ENCODE peak calls at places on chromosomes 6 and 20, in seven cellular contexts. One of them, this sample, is unnamed.

GRCh38 chr6:26232950-26233607 is 131.9 kb upstream of the BTN3A2 start:
- DNase-seq in mesendoderm: no peak
- DNase-seq in heart left ventricle: no peak
- DNase-seq in HAP-1: no peak
- DNase-seq in CD4-positive, CD25-positive, alpha-beta regulatory T cell: peak; percentile 26
- DNase-seq in heart right ventricle: no peak
- DNase-seq in neural progenitor cell: peak; percentile 39
- DNase-seq in this sample: peak; percentile 58

GRCh38 chr20:38764563-38765355 is 16.5 kb downstream of the ACTR5 start:
- DNase-seq in heart right ventricle: no peak
- DNase-seq in HAP-1: no peak
- DNase-seq in heart left ventricle: no peak
- DNase-seq in neural progenitor cell: no peak
- DNase-seq in mesendoderm: peak; percentile 50
- DNase-seq in CD4-positive, CD25-positive, alpha-beta regulatory T cell: no peak
- DNase-seq in this sample: no peak

GRCh38 chr6:108606130-108606797 is 45.5 kb downstream of the FOXO3 start:
- DNase-seq in neural progenitor cell: no peak
- DNase-seq in heart left ventricle: no peak
- DNase-seq in mesendoderm: no peak
- DNase-seq in CD4-positive, CD25-positive, alpha-beta regulatory T cell: no peak
- DNase-seq in HAP-1: no peak
- DNase-seq in heart right ventricle: no peak
- DNase-seq in this sample: no peak

GRCh38 chr6:46130665-46131064 is 876 bp downstream of the ENPP4 start:
- DNase-seq in neural progenitor cell: no peak
- DNase-seq in HAP-1: no peak
- DNase-seq in mesendoderm: peak; percentile 1
- DNase-seq in CD4-positive, CD25-positive, alpha-beta regulatory T cell: no peak
- DNase-seq in heart right ventricle: no peak
- DNase-seq in heart left ventricle: no peak
- DNase-seq in this sample: no peak

GRCh38 chr6:149086363-149086762 is 231.1 kb upstream of the TAB2 start:
- DNase-seq in mesendoderm: no peak
- DNase-seq in heart left ventricle: no peak
- DNase-seq in CD4-positive, CD25-positive, alpha-beta regulatory T cell: no peak
- DNase-seq in heart right ventricle: no peak
- DNase-seq in HAP-1: no peak
- DNase-seq in neural progenitor cell: no peak
- DNase-seq in this sample: no peak

GRCh38 chr20:33821270-33821836 is 10.2 kb downstream of the CHMP4B start:
- DNase-seq in neural progenitor cell: no peak
- DNase-seq in CD4-positive, CD25-positive, alpha-beta regulatory T cell: no peak
- DNase-seq in HAP-1: no peak
- DNase-seq in heart right ventricle: no peak
- DNase-seq in heart left ventricle: no peak
- DNase-seq in mesendoderm: peak; percentile 31
- DNase-seq in this sample: no peak

GRCh38 chr20:34536798-34537394 is 20.7 kb downstream of the DYNLRB1 start:
- DNase-seq in heart left ventricle: peak; percentile 83
- DNase-seq in HAP-1: peak; percentile 48
- DNase-seq in CD4-positive, CD25-positive, alpha-beta regulatory T cell: peak; percentile 27
- DNase-seq in heart right ventricle: peak; percentile 61
- DNase-seq in mesendoderm: peak; percentile 53
- DNase-seq in neural progenitor cell: peak; percentile 65
- DNase-seq in this sample: peak; percentile 80

GRCh38 chr6:169986848-169987498 is 235.6 kb downstream of the ERMARD start:
- DNase-seq in heart left ventricle: peak; percentile 46
- DNase-seq in neural progenitor cell: no peak
- DNase-seq in HAP-1: no peak
- DNase-seq in mesendoderm: no peak
- DNase-seq in heart right ventricle: no peak
- DNase-seq in CD4-positive, CD25-positive, alpha-beta regulatory T cell: no peak
- DNase-seq in this sample: no peak

GRCh38 chr6:42366011-42366705 is 85.6 kb downstream of the TRERF1 start:
- DNase-seq in HAP-1: no peak
- DNase-seq in neural progenitor cell: no peak
- DNase-seq in heart left ventricle: no peak
- DNase-seq in heart right ventricle: no peak
- DNase-seq in mesendoderm: no peak
- DNase-seq in CD4-positive, CD25-positive, alpha-beta regulatory T cell: no peak
- DNase-seq in this sample: no peak

GRCh38 chr20:18739785-18740184 is 73.8 kb upstream of the SCP2D1 start:
- DNase-seq in CD4-positive, CD25-positive, alpha-beta regulatory T cell: no peak
- DNase-seq in HAP-1: peak; percentile 4
- DNase-seq in neural progenitor cell: peak; percentile 48
- DNase-seq in heart right ventricle: no peak
- DNase-seq in heart left ventricle: no peak
- DNase-seq in mesendoderm: peak; percentile 66
- DNase-seq in this sample: peak; percentile 50

GRCh38 chr20:40578961-40579360 is 110.1 kb downstream of the MAFB start:
- DNase-seq in mesendoderm: no peak
- DNase-seq in HAP-1: no peak
- DNase-seq in heart left ventricle: no peak
- DNase-seq in heart right ventricle: no peak
- DNase-seq in CD4-positive, CD25-positive, alpha-beta regulatory T cell: no peak
- DNase-seq in neural progenitor cell: no peak
- DNase-seq in this sample: no peak

GRCh38 chr6:155497273-155497672 is 41.6 kb upstream of the NOX3 start:
- DNase-seq in heart left ventricle: no peak
- DNase-seq in heart right ventricle: no peak
- DNase-seq in HAP-1: no peak
- DNase-seq in mesendoderm: no peak
- DNase-seq in neural progenitor cell: no peak
- DNase-seq in CD4-positive, CD25-positive, alpha-beta regulatory T cell: no peak
- DNase-seq in this sample: no peak

GRCh38 chr20:10501377-10501776 is 66.3 kb downstream of the SLX4IP start:
- DNase-seq in CD4-positive, CD25-positive, alpha-beta regulatory T cell: no peak
- DNase-seq in HAP-1: no peak
- DNase-seq in mesendoderm: no peak
- DNase-seq in heart left ventricle: no peak
- DNase-seq in neural progenitor cell: no peak
- DNase-seq in heart right ventricle: no peak
- DNase-seq in this sample: peak; percentile 38

GRCh38 chr20:49620364-49621240 is 52.7 kb upstream of the PTGIS start:
- DNase-seq in mesendoderm: no peak
- DNase-seq in heart right ventricle: no peak
- DNase-seq in heart left ventricle: no peak
- DNase-seq in neural progenitor cell: no peak
- DNase-seq in CD4-positive, CD25-positive, alpha-beta regulatory T cell: no peak
- DNase-seq in HAP-1: no peak
- DNase-seq in this sample: no peak

GRCh38 chr6:108157234-108157971 is 8.4 kb upstream of the NR2E1 start:
- DNase-seq in CD4-positive, CD25-positive, alpha-beta regulatory T cell: no peak
- DNase-seq in neural progenitor cell: peak; percentile 99
- DNase-seq in heart left ventricle: no peak
- DNase-seq in heart right ventricle: no peak
- DNase-seq in mesendoderm: no peak
- DNase-seq in HAP-1: peak; percentile 51
- DNase-seq in this sample: peak; percentile 70

GRCh38 chr20:57783196-57783595 is 73.4 kb upstream of the PMEPA1 start:
- DNase-seq in neural progenitor cell: no peak
- DNase-seq in CD4-positive, CD25-positive, alpha-beta regulatory T cell: no peak
- DNase-seq in HAP-1: no peak
- DNase-seq in mesendoderm: no peak
- DNase-seq in heart left ventricle: no peak
- DNase-seq in heart right ventricle: no peak
- DNase-seq in this sample: no peak

GRCh38 chr6:31943742-31944141 is 2.2 kb upstream of the CFB start:
- DNase-seq in mesendoderm: no peak
- DNase-seq in CD4-positive, CD25-positive, alpha-beta regulatory T cell: no peak
- DNase-seq in neural progenitor cell: no peak
- DNase-seq in HAP-1: no peak
- DNase-seq in heart right ventricle: no peak
- DNase-seq in heart left ventricle: no peak
- DNase-seq in this sample: no peak

DNA sequence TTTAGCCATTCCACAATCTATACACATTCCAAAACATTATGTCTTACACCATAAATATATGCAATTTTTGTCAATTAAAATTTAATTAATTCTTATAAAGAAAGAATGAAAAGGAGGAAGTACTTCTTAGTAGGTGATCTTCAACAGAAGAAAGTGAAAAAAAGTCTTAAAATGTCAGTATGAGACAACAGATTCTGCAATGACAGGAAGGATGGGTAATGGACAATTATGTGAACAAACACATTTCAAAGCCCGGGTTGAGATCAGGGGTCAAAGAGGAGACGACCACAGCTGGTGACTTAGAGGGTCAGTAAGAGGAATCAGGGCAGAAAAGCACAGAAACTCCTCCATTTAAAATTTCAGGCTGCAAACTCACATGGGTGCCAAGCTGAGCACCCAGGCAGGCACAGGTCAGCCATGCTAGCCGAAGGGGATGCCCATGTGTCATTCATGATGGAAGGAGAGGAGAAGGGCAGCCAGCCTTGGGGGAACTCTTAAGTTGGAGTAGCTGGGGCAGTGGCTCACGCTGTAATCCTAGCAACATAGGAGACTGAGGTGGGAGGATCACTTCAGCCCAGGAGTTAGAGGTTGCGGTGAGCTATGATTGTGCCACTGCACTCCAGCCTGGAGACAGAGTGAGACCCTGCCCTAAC is 11.0 kb downstream of the VSX1 start:
- DNase-seq in neural progenitor cell: no peak
- DNase-seq in HAP-1: no peak
- DNase-seq in heart left ventricle: no peak
- DNase-seq in heart right ventricle: no peak
- DNase-seq in mesendoderm: no peak
- DNase-seq in CD4-positive, CD25-positive, alpha-beta regulatory T cell: no peak
- DNase-seq in this sample: no peak
- H3K27me3 ChIP-seq in neural progenitor cell: peaks cover 99% of the 10 kb centered on the region
- H3K27me3 ChIP-seq in HAP-1: peaks cover 63% of the 10 kb centered on the region
- H3K27me3 ChIP-seq in heart left ventricle: peaks cover 34% of the 10 kb centered on the region
- H3K27me3 ChIP-seq in heart right ventricle: peaks cover 18% of the 10 kb centered on the region
- H3K27me3 ChIP-seq in mesendoderm: no peaks in the 10 kb centered on the region
- H3K27me3 ChIP-seq in CD4-positive, CD25-positive, alpha-beta regulatory T cell: peaks cover 36% of the 10 kb centered on the region
- H3K27me3 ChIP-seq in this sample: peaks cover 5% of the 10 kb centered on the region

DNA sequence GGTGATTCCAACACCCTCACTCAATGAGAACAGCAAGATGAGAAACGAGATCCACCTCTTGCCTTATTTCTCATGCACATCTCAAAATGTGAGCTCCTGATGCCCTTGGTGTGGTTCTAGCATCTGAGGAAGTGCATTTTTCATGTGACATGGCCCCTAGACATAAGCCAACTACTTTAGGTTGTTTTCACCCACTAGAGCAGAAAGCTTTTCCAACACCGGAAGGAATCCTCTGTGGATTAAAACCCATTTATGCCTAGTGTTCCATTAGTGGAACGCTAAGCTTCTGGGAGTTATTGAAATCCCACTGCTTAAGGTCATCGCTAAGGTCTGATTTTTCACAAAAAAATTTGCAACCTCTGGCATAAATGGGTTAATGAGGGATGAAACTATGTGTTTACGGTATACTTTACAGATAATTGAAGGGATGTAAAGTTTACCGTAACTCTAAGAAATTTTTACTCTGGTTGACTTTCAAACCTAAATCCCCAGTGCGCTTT is 24.0 kb downstream of the CYP24A1 start:
- DNase-seq in heart right ventricle: no peak
- DNase-seq in HAP-1: no peak
- DNase-seq in heart left ventricle: no peak
- DNase-seq in neural progenitor cell: no peak
- DNase-seq in mesendoderm: no peak
- DNase-seq in CD4-positive, CD25-positive, alpha-beta regulatory T cell: no peak
- DNase-seq in this sample: no peak
- H3K27me3 ChIP-seq in heart right ventricle: peaks cover 14% of the 10 kb centered on the region
- H3K27me3 ChIP-seq in HAP-1: no peaks in the 10 kb centered on the region
- H3K27me3 ChIP-seq in heart left ventricle: peaks cover 16% of the 10 kb centered on the region
- H3K27me3 ChIP-seq in neural progenitor cell: no peaks in the 10 kb centered on the region
- H3K27me3 ChIP-seq in mesendoderm: no peaks in the 10 kb centered on the region
- H3K27me3 ChIP-seq in CD4-positive, CD25-positive, alpha-beta regulatory T cell: no peaks in the 10 kb centered on the region
- H3K27me3 ChIP-seq in this sample: no peaks in the 10 kb centered on the region

GRCh38 chr6:166306378-166307081 is 1.7 kb downstream of the PRR18 start:
- DNase-seq in heart right ventricle: no peak
- DNase-seq in neural progenitor cell: no peak
- DNase-seq in HAP-1: no peak
- DNase-seq in CD4-positive, CD25-positive, alpha-beta regulatory T cell: no peak
- DNase-seq in mesendoderm: no peak
- DNase-seq in heart left ventricle: no peak
- DNase-seq in this sample: no peak

GRCh38 chr6:166301611-166302529 is 6.3 kb downstream of the PRR18 start:
- DNase-seq in heart left ventricle: no peak
- DNase-seq in heart right ventricle: no peak
- DNase-seq in HAP-1: no peak
- DNase-seq in CD4-positive, CD25-positive, alpha-beta regulatory T cell: no peak
- DNase-seq in mesendoderm: no peak
- DNase-seq in neural progenitor cell: no peak
- DNase-seq in this sample: no peak

GRCh38 chr6:166305562-166306117 is 2.6 kb downstream of the PRR18 start:
- DNase-seq in CD4-positive, CD25-positive, alpha-beta regulatory T cell: no peak
- DNase-seq in mesendoderm: no peak
- DNase-seq in heart right ventricle: no peak
- DNase-seq in heart left ventricle: no peak
- DNase-seq in HAP-1: no peak
- DNase-seq in neural progenitor cell: no peak
- DNase-seq in this sample: no peak

GRCh38 chr6:166307082-166307980 is 861 bp downstream of the PRR18 start:
- DNase-seq in heart right ventricle: no peak
- DNase-seq in heart left ventricle: no peak
- DNase-seq in mesendoderm: peak; percentile 64
- DNase-seq in HAP-1: no peak
- DNase-seq in neural progenitor cell: peak; percentile 80
- DNase-seq in CD4-positive, CD25-positive, alpha-beta regulatory T cell: no peak
- DNase-seq in this sample: peak; percentile 77

GRCh38 chr6:166304106-166304505 is 4.1 kb downstream of the PRR18 start:
- DNase-seq in heart left ventricle: no peak
- DNase-seq in heart right ventricle: no peak
- DNase-seq in mesendoderm: no peak
- DNase-seq in neural progenitor cell: no peak
- DNase-seq in CD4-positive, CD25-positive, alpha-beta regulatory T cell: no peak
- DNase-seq in HAP-1: no peak
- DNase-seq in this sample: peak; percentile 45
- H3K27me3 ChIP-seq in heart left ventricle: peaks cover 55% of the 10 kb centered on the region
- H3K27me3 ChIP-seq in heart right ventricle: peaks cover 62% of the 10 kb centered on the region
- H3K27me3 ChIP-seq in mesendoderm: peaks cover 12% of the 10 kb centered on the region
- H3K27me3 ChIP-seq in neural progenitor cell: peaks cover 59% of the 10 kb centered on the region
- H3K27me3 ChIP-seq in CD4-positive, CD25-positive, alpha-beta regulatory T cell: peaks cover 17% of the 10 kb centered on the region
- H3K27me3 ChIP-seq in HAP-1: no peaks in the 10 kb centered on the region
- H3K27me3 ChIP-seq in this sample: peaks cover 45% of the 10 kb centered on the region

GRCh38 chr20:62566266-62566665 is 76.0 kb upstream of the SLCO4A1 start:
- DNase-seq in CD4-positive, CD25-positive, alpha-beta regulatory T cell: no peak
- DNase-seq in HAP-1: no peak
- DNase-seq in heart left ventricle: no peak
- DNase-seq in neural progenitor cell: no peak
- DNase-seq in mesendoderm: no peak
- DNase-seq in heart right ventricle: no peak
- DNase-seq in this sample: no peak

GRCh38 chr20:62567246-62568044 is 74.9 kb upstream of the SLCO4A1 start:
- DNase-seq in neural progenitor cell: no peak
- DNase-seq in heart left ventricle: no peak
- DNase-seq in CD4-positive, CD25-positive, alpha-beta regulatory T cell: no peak
- DNase-seq in HAP-1: no peak
- DNase-seq in heart right ventricle: no peak
- DNase-seq in mesendoderm: no peak
- DNase-seq in this sample: no peak

GRCh38 chr20:62564456-62565245 is 77.7 kb upstream of the SLCO4A1 start:
- DNase-seq in neural progenitor cell: no peak
- DNase-seq in heart left ventricle: no peak
- DNase-seq in mesendoderm: no peak
- DNase-seq in heart right ventricle: no peak
- DNase-seq in CD4-positive, CD25-positive, alpha-beta regulatory T cell: no peak
- DNase-seq in HAP-1: no peak
- DNase-seq in this sample: no peak

GRCh38 chr20:62568045-62568389 is 74.3 kb upstream of the SLCO4A1 start:
- DNase-seq in neural progenitor cell: no peak
- DNase-seq in heart left ventricle: no peak
- DNase-seq in CD4-positive, CD25-positive, alpha-beta regulatory T cell: no peak
- DNase-seq in heart right ventricle: no peak
- DNase-seq in HAP-1: no peak
- DNase-seq in mesendoderm: no peak
- DNase-seq in this sample: no peak

GRCh38 chr20:62566771-62567170 is 75.5 kb upstream of the SLCO4A1 start:
- DNase-seq in heart left ventricle: no peak
- DNase-seq in neural progenitor cell: no peak
- DNase-seq in mesendoderm: no peak
- DNase-seq in CD4-positive, CD25-positive, alpha-beta regulatory T cell: no peak
- DNase-seq in HAP-1: no peak
- DNase-seq in heart right ventricle: no peak
- DNase-seq in this sample: no peak
- H3K27me3 ChIP-seq in heart left ventricle: peaks cover 8% of the 10 kb centered on the region
- H3K27me3 ChIP-seq in neural progenitor cell: no peaks in the 10 kb centered on the region
- H3K27me3 ChIP-seq in mesendoderm: no peaks in the 10 kb centered on the region
- H3K27me3 ChIP-seq in CD4-positive, CD25-positive, alpha-beta regulatory T cell: no peaks in the 10 kb centered on the region
- H3K27me3 ChIP-seq in HAP-1: peaks cover 24% of the 10 kb centered on the region
- H3K27me3 ChIP-seq in heart right ventricle: peaks cover 27% of the 10 kb centered on the region
- H3K27me3 ChIP-seq in this sample: no peaks in the 10 kb centered on the region